ENCODE peak calls at places on chromosomes 7 and 10, in six cellular contexts. A is kidney; W is GM23338; R is psoas muscle; L is CD8-positive, alpha-beta T cell; V is aorta. X is an unnamed sample. For H3K4me1, the result is how much of the 10 kb centered on the place peaks cover.

GRCh38 chr7:884191-885003 is 8.0 kb downstream of the GET4 start:
- DNase-seq in A (peak), W (no peak), R (peak), V (peak), L (no peak), X (peak)

GRCh38 chr7:139568813-139569490 is 45.5 kb downstream of the CLEC2L start:
- DNase-seq in R (no peak), V (no peak), L (no peak), W (no peak), A (no peak), X (no peak)

GRCh38 chr7:98079891-98080653 is 26.6 kb upstream of the LMTK2 start:
- DNase-seq in V (no peak), A (no peak), R (no peak), L (no peak), W (no peak), X (no peak)

GRCh38 chr10:71276873-71277272 is 42.2 kb upstream of the SLC29A3 start:
- DNase-seq in L (no peak), W (no peak), R (no peak), A (no peak), V (no peak), X (no peak)

GRCh38 chr7:54877683-54878082 is 118.7 kb upstream of the SEC61G start:
- DNase-seq in W (peak), L (no peak), V (no peak), R (no peak), A (no peak), X (no peak)

GRCh38 chr7:92835851-92836488 is 403 bp downstream of the CDK6 start:
- DNase-seq in L (peak), A (peak), R (peak), W (no peak), V (peak), X (peak)

GRCh38 chr7:371779-372545 is 82.0 kb downstream of the FOXL3 start:
- DNase-seq in A (peak), V (peak), R (peak), W (no peak), L (no peak), X (peak)

GRCh38 chr7:107045980-107046379 is 1.5 kb downstream of the PRKAR2B start:
- DNase-seq in R (no peak), L (no peak), A (no peak), W (no peak), V (no peak), X (peak)

GRCh38 chr10:106387063-106387462 is 777.4 kb downstream of the SORCS1 start:
- DNase-seq in V (no peak), R (no peak), A (no peak), W (no peak), L (no peak), X (peak)

GRCh38 chr7:14666304-14666703 is 236.2 kb downstream of the DGKB start:
- DNase-seq in A (no peak), V (no peak), W (no peak), L (no peak), R (no peak), X (no peak)

GRCh38 chr10:132788180-132788830 is 2.4 kb upstream of the NKX6-2 start:
- DNase-seq in W (peak), A (no peak), V (no peak), L (no peak), R (no peak), X (peak)

GRCh38 chr10:112222799-112223198 is 39.2 kb upstream of the GPAM start:
- DNase-seq in V (no peak), R (no peak), L (no peak), A (no peak), W (no peak), X (no peak)

GRCh38 chr10:113639966-113640365 is 23.9 kb downstream of the NRAP start:
- DNase-seq in V (no peak), R (no peak), L (no peak), A (no peak), W (no peak), X (no peak)

GRCh38 chr10:63665765-63666164 is 144.6 kb downstream of the REEP3 start:
- DNase-seq in V (no peak), R (no peak), W (no peak), L (no peak), A (no peak), X (no peak)

GRCh38 chr10:102280397-102281015 is 35.2 kb downstream of the GBF1 start:
- DNase-seq in R (peak), A (no peak), W (no peak), V (no peak), L (no peak), X (peak)

GRCh38 chr7:30659312-30659711 is 22.9 kb downstream of the CRHR2 start:
- DNase-seq in W (no peak), V (peak), R (no peak), A (no peak), L (no peak), X (peak)

GRCh38 chr7:132580717-132581285 is 4.5 kb upstream of the PLXNA4 start:
- DNase-seq in A (peak), L (peak), V (peak), W (peak), R (peak), X (peak)

GRCh38 chr10:85224366-85224960 is 896.1 kb downstream of the CCSER2 start:
- DNase-seq in V (no peak), A (no peak), L (no peak), W (no peak), R (no peak), X (no peak)

GRCh38 chr7:140904081-140904480 is 20.6 kb downstream of the BRAF start:
- DNase-seq in R (no peak), L (no peak), W (no peak), V (no peak), A (no peak), X (peak)

GRCh38 chr7:48471206-48471605 is 299.9 kb downstream of the ABCA13 start:
- DNase-seq in A (no peak), V (no peak), R (no peak), W (no peak), L (no peak), X (no peak)

GRCh38 chr10:21572578-21572977 is 38.5 kb downstream of the MLLT10 start:
- DNase-seq in L (no peak), W (no peak), R (peak), A (no peak), V (peak), X (peak)

GRCh38 chr10:12681250-12681649 is 320.3 kb downstream of the CCDC3 start:
- DNase-seq in W (no peak), A (no peak), R (no peak), L (peak), V (no peak), X (no peak)

GRCh38 chr7:92717601-92717981 is 118.8 kb downstream of the CDK6 start:
- DNase-seq in L (no peak), V (no peak), A (no peak), W (no peak), R (no peak), X (peak)

GRCh38 chr10:132360766-132361447 is 28.9 kb downstream of the LRRC27 start:
- DNase-seq in L (peak), W (peak), R (no peak), A (no peak), V (peak), X (peak)

GRCh38 chr7:141362580-141363435 is 188.4 kb upstream of the AGK start:
- DNase-seq in R (no peak), A (no peak), L (no peak), W (no peak), V (no peak), X (peak)

GRCh38 chr10:22103701-22104100 is 100.2 kb upstream of the DNAJC1 start:
- DNase-seq in R (no peak), A (no peak), V (no peak), L (no peak), W (peak), X (peak)

GRCh38 chr7:18212788-18213187 is 185.1 kb upstream of the PRPS1L1 start:
- DNase-seq in A (no peak), R (no peak), V (no peak), L (no peak), W (no peak), X (peak)

GRCh38 chr7:124992881-124993562 is 63.4 kb upstream of the POT1 start:
- DNase-seq in L (no peak), A (no peak), R (no peak), W (no peak), V (peak), X (peak)

GRCh38 chr7:88344956-88345832 is 38.5 kb upstream of the STEAP4 start:
- DNase-seq in L (no peak), V (peak), R (peak), W (peak), A (no peak), X (peak)

GRCh38 chr7:74223711-74224510 is 14.1 kb downstream of the LAT2 start:
- DNase-seq in A (no peak), R (no peak), W (no peak), V (no peak), L (no peak), X (no peak)

GRCh38 chr7:16933296-16934248 is 51.8 kb upstream of the AGR3 start:
- DNase-seq in W (no peak), R (no peak), V (peak), A (no peak), L (no peak), X (no peak)

GRCh38 chr7:97731736-97732370 is at the start of gene TAC1:
- DNase-seq in A (peak), V (no peak), L (no peak), R (no peak), W (peak), X (peak)

GRCh38 chr10:70619271-70620019 is 16.9 kb upstream of the PRF1 start:
- DNase-seq in R (no peak), A (no peak), V (no peak), L (no peak), W (peak), X (peak)

GRCh38 chr7:135512135-135512887 is 2.4 kb upstream of the CNOT4 start:
- DNase-seq in L (peak), W (peak), V (no peak), R (no peak), A (no peak), X (peak)

GRCh38 chr10:68046642-68047041 is 28.4 kb downstream of the HERC4 start:
- DNase-seq in A (no peak), W (no peak), V (no peak), L (no peak), R (no peak), X (no peak)
- H3K4me1 ChIP-seq in A (under half), W (under half), V (under half), L (under half), R (under half), X (under half)

GRCh38 chr10:62264126-62264525 is 4.5 kb downstream of the RTKN2 start:
- DNase-seq in R (no peak), W (no peak), L (no peak), V (no peak), A (no peak), X (no peak)
- H3K4me1 ChIP-seq in R (under half), W (under half), L (under half), V (under half), A (under half), X (under half)

DNA sequence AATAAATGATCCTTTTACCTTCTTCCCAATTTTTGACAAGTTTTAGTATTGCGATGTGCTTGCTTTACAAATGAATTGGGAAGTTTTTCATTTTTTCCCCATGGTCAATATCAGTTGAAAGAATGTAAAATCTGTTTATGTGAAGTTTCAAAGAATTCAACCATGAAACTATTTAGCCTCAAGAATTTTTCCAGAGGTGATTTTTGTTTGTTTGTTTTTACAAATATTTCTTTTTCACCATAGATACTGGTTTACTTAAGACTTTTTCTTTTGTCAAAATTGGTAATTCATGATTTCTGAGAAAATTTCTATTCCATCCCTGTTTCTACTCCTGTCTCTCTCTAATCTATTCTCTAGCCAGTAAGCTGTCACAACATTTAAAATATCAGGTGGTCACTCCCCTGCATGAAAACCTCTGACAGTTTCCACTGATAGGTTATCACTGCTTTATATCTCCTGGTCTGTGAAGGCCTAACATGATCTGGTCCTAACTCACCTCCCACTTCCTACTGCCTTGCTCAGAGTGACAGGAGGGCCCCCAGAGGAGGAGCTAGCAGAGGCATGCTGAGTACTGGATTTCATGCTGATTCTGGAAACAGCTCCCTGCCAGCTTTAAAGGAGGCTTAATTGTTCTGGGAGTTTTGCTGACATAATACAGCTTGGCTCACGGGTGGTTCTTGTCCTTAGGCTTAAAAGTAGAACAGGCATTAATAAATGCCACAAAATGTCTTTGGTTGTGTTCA is 7.6 kb upstream of the ARMS2 start:
- DNase-seq in R (no peak), A (no peak), W (peak), L (no peak), V (no peak), X (peak)
- H3K4me1 ChIP-seq in R (under half), A (under half), W (under half), L (under half), V (under half), X (under half)

DNA sequence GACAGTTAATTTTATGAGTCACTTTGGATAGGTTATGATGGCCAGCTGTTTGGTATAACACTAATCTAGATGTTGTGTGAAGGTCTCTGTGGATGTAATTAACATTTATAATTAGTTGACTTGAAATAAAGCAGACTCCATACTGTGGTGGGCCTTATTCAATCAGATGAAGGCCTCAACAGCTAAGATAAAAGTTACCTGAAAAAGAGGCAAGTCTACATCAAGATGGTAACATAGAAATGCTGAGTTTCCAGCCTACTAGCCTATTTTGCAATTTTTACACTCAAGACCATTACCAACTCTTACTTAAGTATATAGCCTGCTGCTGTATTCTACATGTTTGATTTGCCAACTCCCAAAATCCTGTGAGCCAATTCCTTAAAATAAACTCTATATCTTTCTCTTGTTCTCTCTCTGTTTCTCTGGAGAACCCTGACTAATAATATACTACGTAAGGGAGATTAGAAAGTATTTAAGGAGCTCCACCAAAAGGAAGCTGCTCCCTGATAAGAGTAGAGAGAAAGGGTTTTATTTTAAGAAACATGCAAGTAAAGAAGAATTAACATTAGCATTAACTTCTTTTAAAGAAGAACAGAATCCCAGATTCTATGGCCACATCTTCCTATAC is 42.7 kb downstream of the ZNF438 start:
- DNase-seq in W (no peak), V (no peak), R (no peak), A (no peak), L (no peak), X (no peak)
- H3K4me1 ChIP-seq in W (under half), V (under half), R (half or more), A (under half), L (under half), X (under half)

GRCh38 chr10:42999385-43000020 is 77.4 kb upstream of the RET start:
- DNase-seq in W (no peak), R (peak), A (no peak), L (no peak), V (no peak), X (no peak)

GRCh38 chr10:43002596-43002995 is 74.3 kb upstream of the RET start:
- DNase-seq in V (no peak), R (no peak), A (no peak), L (no peak), W (no peak), X (no peak)

GRCh38 chr10:43000651-43001426 is 76.0 kb upstream of the RET start:
- DNase-seq in L (no peak), W (no peak), R (peak), A (no peak), V (no peak), X (no peak)

GRCh38 chr10:43000021-43000411 is 76.9 kb upstream of the RET start:
- DNase-seq in R (no peak), V (no peak), L (no peak), A (no peak), W (no peak), X (no peak)

DNA sequence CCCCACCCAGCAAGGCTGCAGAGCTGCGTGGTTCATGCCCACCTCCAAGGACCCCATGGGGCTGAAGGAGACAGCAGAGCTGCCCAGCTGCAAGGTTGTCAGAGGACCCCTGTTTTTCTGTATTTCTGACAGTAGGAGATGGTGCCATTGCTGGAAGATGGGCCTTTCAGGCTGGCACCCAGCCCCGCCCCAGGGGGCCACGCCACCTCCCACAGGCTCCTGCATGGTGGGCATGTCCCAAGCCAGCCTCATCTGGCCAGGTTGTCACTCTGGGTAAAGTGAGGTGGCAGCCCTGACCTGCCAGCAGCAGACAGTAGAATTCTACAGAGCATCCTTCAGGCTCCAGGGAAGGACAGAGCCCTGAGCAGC is 75.5 kb upstream of the RET start:
- DNase-seq in R (no peak), L (no peak), W (no peak), A (no peak), V (no peak), X (no peak)
- H3K4me1 ChIP-seq in R (under half), L (under half), W (under half), A (under half), V (under half), X (under half)

GRCh38 chr10:119268871-119269506 is 61.6 kb downstream of the GRK5 start:
- DNase-seq in W (no peak), L (peak), A (no peak), V (peak), R (no peak), X (no peak)
- H3K4me1 ChIP-seq in W (under half), L (under half), A (under half), V (under half), R (under half), X (under half)

X was measured in GM23248.